ENCODE peak calls at places on chromosomes 11 and 22, in six cellular contexts. R is esophagus squamous epithelium, U is sigmoid colon, H is testis, D is H1, Y is heart left ventricle. P is an unnamed sample.

GRCh38 chr11:80955588-80955987 is 1514.8 kb upstream of the TENM4 start:
- DNase-seq in R (no peak), U (no peak), H (no peak), D (no peak), Y (no peak), P (no peak)

GRCh38 chr11:70226967-70227366 is 23.9 kb downstream of the FADD start:
- DNase-seq in R (no peak), U (no peak), H (no peak), D (peak; percentile 75), Y (no peak), P (no peak)

GRCh38 chr11:111565111-111565720 is 24.7 kb downstream of the LAYN start:
- DNase-seq in R (no peak), U (peak; percentile 78), H (peak; percentile 81), D (peak; percentile 72), Y (peak; percentile 61), P (peak; percentile 69)

GRCh38 chr11:126817523-126818450 is 182.8 kb downstream of the KIRREL3 start:
- DNase-seq in R (no peak), U (no peak), H (no peak), D (no peak), Y (no peak), P (no peak)

GRCh38 chr22:35033635-35034296 is 32.2 kb upstream of the ISX start:
- DNase-seq in R (no peak), U (no peak), H (no peak), D (no peak), Y (no peak), P (no peak)

GRCh38 chr11:37560346-37560745 is 962.3 kb upstream of the RAG2 start:
- DNase-seq in R (no peak), U (no peak), H (no peak), D (no peak), Y (no peak), P (no peak)

GRCh38 chr11:128507936-128508335 is 79.4 kb downstream of the ETS1 start:
- DNase-seq in R (no peak), U (no peak), H (no peak), D (no peak), Y (no peak), P (no peak)

GRCh38 chr11:132519226-132519860 is 1013.0 kb downstream of the OPCML start:
- DNase-seq in R (no peak), U (no peak), H (no peak), D (no peak), Y (no peak), P (no peak)

GRCh38 chr22:42937164-42937854 is 77.6 kb downstream of the PACSIN2 start:
- DNase-seq in R (no peak), U (peak; percentile 81), H (no peak), D (no peak), Y (no peak), P (no peak)

GRCh38 chr11:36702330-36703054 is 104.5 kb upstream of the RAG2 start:
- DNase-seq in R (no peak), U (no peak), H (peak; percentile 41), D (no peak), Y (peak; percentile 19), P (no peak)

GRCh38 chr11:113184498-113184897 is 129.9 kb upstream of the TTC12 start:
- DNase-seq in R (no peak), U (no peak), H (no peak), D (no peak), Y (no peak), P (no peak)

GRCh38 chr11:104033134-104033533 is 3.3 kb upstream of the DDI1 start:
- DNase-seq in R (no peak), U (no peak), H (peak; percentile 51), D (no peak), Y (peak; percentile 11), P (no peak)

GRCh38 chr11:64545605-64546004 is 45.4 kb upstream of the SLC22A12 start:
- DNase-seq in R (no peak), U (no peak), H (no peak), D (no peak), Y (no peak), P (no peak)

GRCh38 chr11:130390071-130390758 is 38.2 kb downstream of the ADAMTS8 start:
- DNase-seq in R (no peak), U (no peak), H (peak; percentile 20), D (no peak), Y (no peak), P (no peak)

GRCh38 chr11:86592047-86592564 is 80.3 kb downstream of the ME3 start:
- DNase-seq in R (no peak), U (no peak), H (no peak), D (no peak), Y (no peak), P (no peak)

GRCh38 chr22:30695871-30696655 is 1.4 kb downstream of the OSBP2 start:
- DNase-seq in R (no peak), U (no peak), H (no peak), D (no peak), Y (no peak), P (no peak)

GRCh38 chr22:40498454-40499186 is 128.2 kb downstream of the SGSM3 start:
- DNase-seq in R (no peak), U (no peak), H (no peak), D (no peak), Y (no peak), P (no peak)

GRCh38 chr22:46078241-46079092 is 71.9 kb upstream of the PPARA start:
- DNase-seq in R (no peak), U (peak; percentile 91), H (peak; percentile 78), D (no peak), Y (peak; percentile 79), P (peak; percentile 80)

GRCh38 chr22:46074771-46075551 is 75.4 kb upstream of the PPARA start:
- DNase-seq in R (no peak), U (peak; percentile 68), H (peak; percentile 23), D (no peak), Y (no peak), P (no peak)

GRCh38 chr22:46075764-46076531 is 74.4 kb upstream of the PPARA start:
- DNase-seq in R (no peak), U (peak; percentile 63), H (peak; percentile 49), D (no peak), Y (no peak), P (no peak)

GRCh38 chr22:46077669-46078099 is 72.6 kb upstream of the PPARA start:
- DNase-seq in R (no peak), U (peak; percentile 80), H (peak; percentile 51), D (no peak), Y (no peak), P (no peak)

GRCh38 chr22:46076651-46077339 is 73.5 kb upstream of the PPARA start:
- DNase-seq in R (no peak), U (peak; percentile 84), H (peak; percentile 58), D (no peak), Y (peak; percentile 52), P (no peak)
- TF ChIP-seq POLR2A in R (no peak), U (no peak), H (no peak), D (no peak), Y (peak; percentile 27), P (no peak)

GRCh38 chr11:15208570-15209222 is 94.0 kb downstream of the INSC start:
- DNase-seq in R (peak; percentile 19), U (peak; percentile 84), H (peak; percentile 85), D (peak; percentile 92), Y (peak; percentile 56), P (no peak)

GRCh38 chr11:15202626-15203025 is 87.9 kb downstream of the INSC start:
- DNase-seq in R (no peak), U (no peak), H (no peak), D (no peak), Y (no peak), P (no peak)

GRCh38 chr11:15201586-15201985 is 86.9 kb downstream of the INSC start:
- DNase-seq in R (no peak), U (no peak), H (no peak), D (no peak), Y (no peak), P (no peak)

GRCh38 chr11:15204766-15205165 is 90.0 kb downstream of the INSC start:
- DNase-seq in R (no peak), U (no peak), H (no peak), D (no peak), Y (no peak), P (no peak)

DNA sequence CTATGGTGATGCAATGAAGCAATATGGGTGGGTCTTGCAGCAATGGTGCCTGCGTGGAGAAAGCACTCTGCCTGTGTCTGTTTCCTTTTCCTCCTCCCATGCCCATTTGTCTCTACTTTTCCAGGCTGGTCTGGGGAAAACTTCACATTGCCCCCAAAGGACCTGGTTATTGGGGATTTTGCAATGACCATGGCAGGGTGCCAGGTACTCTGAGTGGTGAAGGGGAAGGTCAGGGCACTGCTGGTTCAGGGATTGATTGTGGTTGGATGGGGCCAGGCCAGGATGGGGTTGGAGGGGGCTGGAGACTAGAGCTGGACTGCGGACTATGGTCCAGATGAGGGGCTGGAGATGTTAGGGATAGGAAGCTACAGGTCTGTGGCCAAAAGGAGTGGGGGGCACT is 92.1 kb downstream of the INSC start:
- DNase-seq in R (no peak), U (no peak), H (no peak), D (no peak), Y (no peak), P (no peak)
- H3K27me3 ChIP-seq in R (peaks cover 4% of the 10 kb centered on the region), U (no peaks in the 10 kb centered on the region), H (no peaks in the 10 kb centered on the region), D (no peaks in the 10 kb centered on the region), Y (no peaks in the 10 kb centered on the region), P (no peaks in the 10 kb centered on the region)

GRCh38 chr22:45427114-45427513 is 13.6 kb downstream of the RIBC2 start:
- DNase-seq in R (no peak), U (no peak), H (peak; percentile 1), D (no peak), Y (no peak), P (no peak)

GRCh38 chr22:45429921-45430775 is 16.7 kb downstream of the RIBC2 start:
- DNase-seq in R (no peak), U (peak; percentile 43), H (no peak), D (no peak), Y (no peak), P (peak; percentile 9)

GRCh38 chr22:45428391-45429385 is 15.2 kb downstream of the RIBC2 start:
- DNase-seq in R (no peak), U (peak; percentile 54), H (no peak), D (no peak), Y (no peak), P (no peak)

GRCh38 chr22:45429424-45429823 is 15.9 kb downstream of the RIBC2 start:
- DNase-seq in R (no peak), U (peak; percentile 62), H (no peak), D (no peak), Y (no peak), P (peak; percentile 9)

GRCh38 chr22:45430871-45431270 is 17.4 kb downstream of the RIBC2 start:
- DNase-seq in R (no peak), U (peak; percentile 58), H (no peak), D (no peak), Y (no peak), P (no peak)
- TF ChIP-seq POLR2A in R (no peak), U (no peak), H (no peak), D (no peak), Y (no peak), P (no peak)

GRCh38 chr22:50604256-50604580 is 3.6 kb downstream of the MAPK8IP2 start:
- DNase-seq in R (no peak), U (no peak), H (no peak), D (no peak), Y (no peak), P (no peak)

GRCh38 chr22:50606561-50607365 is 6.2 kb downstream of the MAPK8IP2 start:
- DNase-seq in R (no peak), U (no peak), H (no peak), D (no peak), Y (no peak), P (no peak)

GRCh38 chr22:50604623-50605348 is 4.2 kb downstream of the MAPK8IP2 start:
- DNase-seq in R (no peak), U (peak; percentile 57), H (no peak), D (no peak), Y (no peak), P (no peak)

GRCh38 chr22:50606126-50606525 is 5.5 kb downstream of the MAPK8IP2 start:
- DNase-seq in R (no peak), U (peak; percentile 59), H (no peak), D (peak; percentile 46), Y (no peak), P (no peak)

GRCh38 chr22:50605349-50606074 is 4.9 kb downstream of the MAPK8IP2 start:
- DNase-seq in R (no peak), U (no peak), H (no peak), D (no peak), Y (no peak), P (no peak)
- H3K27me3 ChIP-seq in R (peaks cover 88% of the 10 kb centered on the region), U (peaks cover 88% of the 10 kb centered on the region), H (no peaks in the 10 kb centered on the region), D (peaks cover 46% of the 10 kb centered on the region), Y (peaks cover 57% of the 10 kb centered on the region), P (no peaks in the 10 kb centered on the region)